ENCODE peak calls at places on chromosomes 1 and 21, in six cellular contexts. One of them, this sample, is unnamed.

GRCh38 chr1:180586671-180587155 is 27.9 kb downstream of the OVAAL start:
- DNase-seq in HCT116: no peak
- DNase-seq in K562: peak
- DNase-seq in H1: no peak
- DNase-seq in GM12878: no peak
- DNase-seq in HepG2: peak
- DNase-seq in this sample: no peak

GRCh38 chr1:206075786-206076725 is 23.1 kb downstream of the RHEX start:
- DNase-seq in HCT116: no peak
- DNase-seq in K562: no peak
- DNase-seq in H1: no peak
- DNase-seq in GM12878: no peak
- DNase-seq in HepG2: no peak
- DNase-seq in this sample: no peak

GRCh38 chr1:47298025-47298699 is 15.8 kb downstream of the STIL start:
- DNase-seq in HCT116: no peak
- DNase-seq in K562: no peak
- DNase-seq in H1: no peak
- DNase-seq in GM12878: no peak
- DNase-seq in HepG2: no peak
- DNase-seq in this sample: no peak

GRCh38 chr21:25735221-25735894 is 586 bp downstream of the GABPA start:
- DNase-seq in HCT116: peak
- DNase-seq in K562: peak
- DNase-seq in H1: peak
- DNase-seq in GM12878: no peak
- DNase-seq in HepG2: peak
- DNase-seq in this sample: peak

GRCh38 chr1:183024352-183025337 is 1.4 kb downstream of the LAMC1 start:
- DNase-seq in HCT116: no peak
- DNase-seq in K562: no peak
- DNase-seq in H1: no peak
- DNase-seq in GM12878: no peak
- DNase-seq in HepG2: no peak
- DNase-seq in this sample: peak

GRCh38 chr21:31530918-31531705 is 128.4 kb upstream of the SOD1 start:
- DNase-seq in HCT116: no peak
- DNase-seq in K562: no peak
- DNase-seq in H1: no peak
- DNase-seq in GM12878: no peak
- DNase-seq in HepG2: no peak
- DNase-seq in this sample: no peak

GRCh38 chr1:17909634-17910033 is 154.5 kb downstream of the ACTL8 start:
- DNase-seq in HCT116: no peak
- DNase-seq in K562: peak
- DNase-seq in H1: peak
- DNase-seq in GM12878: no peak
- DNase-seq in HepG2: no peak
- DNase-seq in this sample: peak

GRCh38 chr1:197224160-197224559 is 43.9 kb upstream of the CRB1 start:
- DNase-seq in HCT116: no peak
- DNase-seq in K562: no peak
- DNase-seq in H1: no peak
- DNase-seq in GM12878: no peak
- DNase-seq in HepG2: no peak
- DNase-seq in this sample: no peak

GRCh38 chr1:168295715-168296114 is 15.0 kb downstream of the TBX19 start:
- DNase-seq in HCT116: no peak
- DNase-seq in K562: no peak
- DNase-seq in H1: no peak
- DNase-seq in GM12878: no peak
- DNase-seq in HepG2: no peak
- DNase-seq in this sample: no peak

GRCh38 chr21:28793043-28793442 is 199.6 kb downstream of the LTN1 start:
- DNase-seq in HCT116: no peak
- DNase-seq in K562: peak
- DNase-seq in H1: no peak
- DNase-seq in GM12878: no peak
- DNase-seq in HepG2: no peak
- DNase-seq in this sample: peak

GRCh38 chr1:163439506-163439905 is 117.8 kb downstream of the NUF2 start:
- DNase-seq in HCT116: no peak
- DNase-seq in K562: no peak
- DNase-seq in H1: no peak
- DNase-seq in GM12878: no peak
- DNase-seq in HepG2: no peak
- DNase-seq in this sample: no peak

GRCh38 chr1:44284184-44284583 is 70.9 kb downstream of the ERI3 start:
- DNase-seq in HCT116: no peak
- DNase-seq in K562: no peak
- DNase-seq in H1: no peak
- DNase-seq in GM12878: no peak
- DNase-seq in HepG2: peak
- DNase-seq in this sample: no peak

GRCh38 chr21:32574946-32575925 is 10.1 kb downstream of the TCP10L start:
- DNase-seq in HCT116: no peak
- DNase-seq in K562: no peak
- DNase-seq in H1: no peak
- DNase-seq in GM12878: no peak
- DNase-seq in HepG2: no peak
- DNase-seq in this sample: no peak

GRCh38 chr1:91730781-91731732 is 154.9 kb downstream of the TGFBR3 start:
- DNase-seq in HCT116: no peak
- DNase-seq in K562: peak
- DNase-seq in H1: no peak
- DNase-seq in GM12878: no peak
- DNase-seq in HepG2: no peak
- DNase-seq in this sample: no peak

GRCh38 chr1:69400128-69400527 is 167.6 kb upstream of the LRRC7 start:
- DNase-seq in HCT116: no peak
- DNase-seq in K562: no peak
- DNase-seq in H1: no peak
- DNase-seq in GM12878: no peak
- DNase-seq in HepG2: no peak
- DNase-seq in this sample: no peak

GRCh38 chr1:19062258-19063029 is 106.0 kb upstream of the IFFO2 start:
- DNase-seq in HCT116: peak
- DNase-seq in K562: no peak
- DNase-seq in H1: no peak
- DNase-seq in GM12878: no peak
- DNase-seq in HepG2: no peak
- DNase-seq in this sample: no peak

GRCh38 chr1:15424981-15425380 is 13.3 kb upstream of the CTRC start:
- DNase-seq in HCT116: no peak
- DNase-seq in K562: no peak
- DNase-seq in H1: no peak
- DNase-seq in GM12878: no peak
- DNase-seq in HepG2: no peak
- DNase-seq in this sample: no peak

GRCh38 chr1:9770276-9770675 is 53.5 kb downstream of the CLSTN1 start:
- DNase-seq in HCT116: no peak
- DNase-seq in K562: no peak
- DNase-seq in H1: no peak
- DNase-seq in GM12878: no peak
- DNase-seq in HepG2: no peak
- DNase-seq in this sample: no peak

GRCh38 chr1:234874291-234875288 is 254.0 kb downstream of the TOMM20 start:
- DNase-seq in HCT116: no peak
- DNase-seq in K562: peak
- DNase-seq in H1: no peak
- DNase-seq in GM12878: no peak
- DNase-seq in HepG2: peak
- DNase-seq in this sample: no peak

GRCh38 chr1:79295967-79296366 is 289.4 kb upstream of the ADGRL4 start:
- DNase-seq in HCT116: no peak
- DNase-seq in K562: no peak
- DNase-seq in H1: no peak
- DNase-seq in GM12878: no peak
- DNase-seq in HepG2: no peak
- DNase-seq in this sample: no peak

GRCh38 chr21:39452207-39452964 is 616 bp downstream of the SH3BGR start:
- DNase-seq in HCT116: no peak
- DNase-seq in K562: peak
- DNase-seq in H1: no peak
- DNase-seq in GM12878: no peak
- DNase-seq in HepG2: peak
- DNase-seq in this sample: no peak

GRCh38 chr1:111488669-111489068 is 14.8 kb downstream of the ADORA3 start:
- DNase-seq in HCT116: no peak
- DNase-seq in K562: no peak
- DNase-seq in H1: no peak
- DNase-seq in GM12878: no peak
- DNase-seq in HepG2: no peak
- DNase-seq in this sample: no peak

GRCh38 chr1:111486431-111486830 is 12.6 kb downstream of the C1orf162 start:
- DNase-seq in HCT116: no peak
- DNase-seq in K562: no peak
- DNase-seq in H1: no peak
- DNase-seq in GM12878: no peak
- DNase-seq in HepG2: no peak
- DNase-seq in this sample: no peak

GRCh38 chr1:111489604-111490003 is 13.8 kb downstream of the ADORA3 start:
- DNase-seq in HCT116: no peak
- DNase-seq in K562: no peak
- DNase-seq in H1: no peak
- DNase-seq in GM12878: no peak
- DNase-seq in HepG2: no peak
- DNase-seq in this sample: no peak

GRCh38 chr1:111491070-111491469 is 12.4 kb downstream of the ADORA3 start:
- DNase-seq in HCT116: no peak
- DNase-seq in K562: no peak
- DNase-seq in H1: no peak
- DNase-seq in GM12878: no peak
- DNase-seq in HepG2: no peak
- DNase-seq in this sample: no peak

GRCh38 chr1:111490220-111490619 is 13.2 kb downstream of the ADORA3 start:
- DNase-seq in HCT116: no peak
- DNase-seq in K562: no peak
- DNase-seq in H1: no peak
- DNase-seq in GM12878: no peak
- DNase-seq in HepG2: no peak
- DNase-seq in this sample: no peak
- TF ChIP-seq ZNF274 in HCT116: no peak
- TF ChIP-seq ZNF274 in K562: no peak
- TF ChIP-seq ZNF274 in H1: no peak
- TF ChIP-seq ZNF274 in GM12878: no peak
- TF ChIP-seq ZNF274 in HepG2: no peak
- TF ChIP-seq ZNF274 in this sample: no peak

GRCh38 chr1:109389638-109390341 is 7.9 kb downstream of the SORT1 start:
- DNase-seq in HCT116: no peak
- DNase-seq in K562: peak
- DNase-seq in H1: no peak
- DNase-seq in GM12878: no peak
- DNase-seq in HepG2: no peak
- DNase-seq in this sample: no peak

GRCh38 chr1:109391626-109392025 is 6.1 kb downstream of the SORT1 start:
- DNase-seq in HCT116: no peak
- DNase-seq in K562: no peak
- DNase-seq in H1: no peak
- DNase-seq in GM12878: peak
- DNase-seq in HepG2: no peak
- DNase-seq in this sample: no peak

GRCh38 chr1:109392788-109393580 is 4.7 kb downstream of the SORT1 start:
- DNase-seq in HCT116: no peak
- DNase-seq in K562: peak
- DNase-seq in H1: no peak
- DNase-seq in GM12878: no peak
- DNase-seq in HepG2: peak
- DNase-seq in this sample: no peak

GRCh38 chr1:109392037-109392787 is 5.5 kb downstream of the SORT1 start:
- DNase-seq in HCT116: no peak
- DNase-seq in K562: peak
- DNase-seq in H1: no peak
- DNase-seq in GM12878: no peak
- DNase-seq in HepG2: no peak
- DNase-seq in this sample: no peak

GRCh38 chr1:109391161-109391556 is 6.6 kb downstream of the SORT1 start:
- DNase-seq in HCT116: no peak
- DNase-seq in K562: no peak
- DNase-seq in H1: no peak
- DNase-seq in GM12878: no peak
- DNase-seq in HepG2: no peak
- DNase-seq in this sample: no peak
- TF ChIP-seq ZNF274 in HCT116: no peak
- TF ChIP-seq ZNF274 in K562: no peak
- TF ChIP-seq ZNF274 in H1: no peak
- TF ChIP-seq ZNF274 in GM12878: no peak
- TF ChIP-seq ZNF274 in HepG2: no peak
- TF ChIP-seq ZNF274 in this sample: no peak

DNA sequence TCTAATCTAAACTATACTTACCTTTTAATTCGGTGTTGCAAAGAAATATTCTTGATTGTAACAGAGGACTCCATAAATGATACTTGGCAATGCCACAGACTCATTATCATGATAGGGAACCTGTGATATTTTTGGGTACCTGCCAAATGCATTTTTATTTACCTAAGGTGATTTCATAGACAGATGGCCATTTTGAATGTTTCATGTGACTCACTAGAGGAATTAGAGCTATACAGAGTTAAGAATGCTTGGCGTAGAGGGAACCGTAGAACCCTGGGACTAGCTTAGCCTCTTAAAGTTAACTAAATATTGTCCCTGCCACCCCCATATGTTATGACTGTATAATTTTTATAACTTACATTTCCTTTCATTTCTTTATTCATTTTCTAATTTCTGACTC is 136.1 kb downstream of the DISP1 start:
- DNase-seq in HCT116: no peak
- DNase-seq in K562: no peak
- DNase-seq in H1: no peak
- DNase-seq in GM12878: no peak
- DNase-seq in HepG2: no peak
- DNase-seq in this sample: no peak
- TF ChIP-seq ZNF274 in HCT116: no peak
- TF ChIP-seq ZNF274 in K562: no peak
- TF ChIP-seq ZNF274 in H1: no peak
- TF ChIP-seq ZNF274 in GM12878: no peak
- TF ChIP-seq ZNF274 in HepG2: no peak
- TF ChIP-seq ZNF274 in this sample: no peak

GRCh38 chr1:67755619-67756018 is 70.6 kb downstream of the GADD45A start:
- DNase-seq in HCT116: no peak
- DNase-seq in K562: no peak
- DNase-seq in H1: no peak
- DNase-seq in GM12878: no peak
- DNase-seq in HepG2: no peak
- DNase-seq in this sample: no peak

GRCh38 chr1:67754526-67754920 is 69.5 kb downstream of the GADD45A start:
- DNase-seq in HCT116: no peak
- DNase-seq in K562: no peak
- DNase-seq in H1: no peak
- DNase-seq in GM12878: no peak
- DNase-seq in HepG2: no peak
- DNase-seq in this sample: no peak

GRCh38 chr1:67755160-67755559 is 70.2 kb downstream of the GADD45A start:
- DNase-seq in HCT116: no peak
- DNase-seq in K562: no peak
- DNase-seq in H1: no peak
- DNase-seq in GM12878: peak
- DNase-seq in HepG2: no peak
- DNase-seq in this sample: no peak

GRCh38 chr1:67752306-67752705 is 67.3 kb downstream of the GADD45A start:
- DNase-seq in HCT116: no peak
- DNase-seq in K562: no peak
- DNase-seq in H1: no peak
- DNase-seq in GM12878: no peak
- DNase-seq in HepG2: no peak
- DNase-seq in this sample: no peak

GRCh38 chr1:67753776-67754525 is 69.0 kb downstream of the GADD45A start:
- DNase-seq in HCT116: peak
- DNase-seq in K562: no peak
- DNase-seq in H1: no peak
- DNase-seq in GM12878: no peak
- DNase-seq in HepG2: no peak
- DNase-seq in this sample: no peak
- TF ChIP-seq ZNF274 in HCT116: no peak
- TF ChIP-seq ZNF274 in K562: no peak
- TF ChIP-seq ZNF274 in H1: no peak
- TF ChIP-seq ZNF274 in GM12878: no peak
- TF ChIP-seq ZNF274 in HepG2: no peak
- TF ChIP-seq ZNF274 in this sample: no peak

This sample was measured in NT2/D1.